ENCODE peak calls at places on chromosomes 2 and 18, in four cellular contexts. One of them, this sample, is unnamed. For H3K27me3, the result is how much of the 10 kb centered on the place peaks cover.

GRCh38 chr2:218886461-218886947 is 5.9 kb downstream of the WNT10A start:
- DNase-seq in iPS DF 6.9: no peak
- DNase-seq in mammary epithelial cell: no peak
- DNase-seq in H9: no peak
- DNase-seq in this sample: no peak

GRCh38 chr2:131156452-131157149 is 51.5 kb downstream of the PLEKHB2 start:
- DNase-seq in iPS DF 6.9: no peak
- DNase-seq in mammary epithelial cell: no peak
- DNase-seq in H9: no peak
- DNase-seq in this sample: no peak

GRCh38 chr18:3596324-3597158 is 146.6 kb downstream of the TGIF1 start:
- DNase-seq in iPS DF 6.9: no peak
- DNase-seq in mammary epithelial cell: peak
- DNase-seq in H9: peak
- DNase-seq in this sample: no peak

GRCh38 chr2:241412144-241412543 is 56.1 kb downstream of the FARP2 start:
- DNase-seq in iPS DF 6.9: no peak
- DNase-seq in mammary epithelial cell: no peak
- DNase-seq in H9: no peak
- DNase-seq in this sample: no peak

GRCh38 chr18:3584897-3585460 is 135.0 kb downstream of the TGIF1 start:
- DNase-seq in iPS DF 6.9: no peak
- DNase-seq in mammary epithelial cell: peak
- DNase-seq in H9: peak
- DNase-seq in this sample: no peak

GRCh38 chr18:24695168-24695567 is 234.7 kb downstream of the HRH4 start:
- DNase-seq in iPS DF 6.9: no peak
- DNase-seq in mammary epithelial cell: no peak
- DNase-seq in H9: no peak
- DNase-seq in this sample: no peak

GRCh38 chr2:64404743-64405142 is 49.2 kb upstream of the LGALSL start:
- DNase-seq in iPS DF 6.9: peak
- DNase-seq in mammary epithelial cell: no peak
- DNase-seq in H9: peak
- DNase-seq in this sample: no peak

GRCh38 chr2:103132536-103133217 is 370.8 kb downstream of the TMEM182 start:
- DNase-seq in iPS DF 6.9: no peak
- DNase-seq in mammary epithelial cell: no peak
- DNase-seq in H9: no peak
- DNase-seq in this sample: no peak

GRCh38 chr18:3207565-3207964 is 12.2 kb downstream of the MYOM1 start:
- DNase-seq in iPS DF 6.9: no peak
- DNase-seq in mammary epithelial cell: peak
- DNase-seq in H9: no peak
- DNase-seq in this sample: peak

GRCh38 chr18:1438458-1438910 is 533.8 kb downstream of the ADCYAP1 start:
- DNase-seq in iPS DF 6.9: no peak
- DNase-seq in mammary epithelial cell: no peak
- DNase-seq in H9: no peak
- DNase-seq in this sample: no peak

GRCh38 chr2:17628349-17629261 is 88.1 kb downstream of the VSNL1 start:
- DNase-seq in iPS DF 6.9: no peak
- DNase-seq in mammary epithelial cell: peak
- DNase-seq in H9: no peak
- DNase-seq in this sample: no peak

GRCh38 chr2:18791172-18791797 is 201.9 kb upstream of the NT5C1B start:
- DNase-seq in iPS DF 6.9: no peak
- DNase-seq in mammary epithelial cell: no peak
- DNase-seq in H9: no peak
- DNase-seq in this sample: no peak

GRCh38 chr2:129877795-129878775 is 101.4 kb upstream of the RAB6C start:
- DNase-seq in iPS DF 6.9: no peak
- DNase-seq in mammary epithelial cell: no peak
- DNase-seq in H9: peak
- DNase-seq in this sample: no peak

GRCh38 chr2:23386422-23387220 is 1.6 kb downstream of the KLHL29 start:
- DNase-seq in iPS DF 6.9: no peak
- DNase-seq in mammary epithelial cell: peak
- DNase-seq in H9: no peak
- DNase-seq in this sample: no peak

GRCh38 chr2:6893876-6894482 is 16.4 kb downstream of the RSAD2 start:
- DNase-seq in iPS DF 6.9: no peak
- DNase-seq in mammary epithelial cell: no peak
- DNase-seq in H9: no peak
- DNase-seq in this sample: no peak

GRCh38 chr2:40348665-40349064 is 103.2 kb downstream of the SLC8A1 start:
- DNase-seq in iPS DF 6.9: no peak
- DNase-seq in mammary epithelial cell: peak
- DNase-seq in H9: no peak
- DNase-seq in this sample: peak

GRCh38 chr2:238165288-238165921 is 6.6 kb downstream of the ERFE start:
- DNase-seq in iPS DF 6.9: no peak
- DNase-seq in mammary epithelial cell: no peak
- DNase-seq in H9: no peak
- DNase-seq in this sample: no peak

GRCh38 chr2:225994748-225995405 is 595.4 kb downstream of the NYAP2 start:
- DNase-seq in iPS DF 6.9: no peak
- DNase-seq in mammary epithelial cell: peak
- DNase-seq in H9: no peak
- DNase-seq in this sample: no peak

GRCh38 chr2:26175716-26176615 is 3.1 kb downstream of the GAREM2 start:
- DNase-seq in iPS DF 6.9: no peak
- DNase-seq in mammary epithelial cell: no peak
- DNase-seq in H9: no peak
- DNase-seq in this sample: no peak
- H3K27me3 ChIP-seq in iPS DF 6.9: under half
- H3K27me3 ChIP-seq in mammary epithelial cell: under half
- H3K27me3 ChIP-seq in H9: under half
- H3K27me3 ChIP-seq in this sample: under half

GRCh38 chr2:201840726-201841125 is 34.4 kb downstream of the CDK15 start:
- DNase-seq in iPS DF 6.9: no peak
- DNase-seq in mammary epithelial cell: no peak
- DNase-seq in H9: no peak
- DNase-seq in this sample: no peak

GRCh38 chr2:201837824-201838340 is 31.5 kb downstream of the CDK15 start:
- DNase-seq in iPS DF 6.9: no peak
- DNase-seq in mammary epithelial cell: no peak
- DNase-seq in H9: no peak
- DNase-seq in this sample: no peak

GRCh38 chr2:201837391-201837790 is 31.1 kb downstream of the CDK15 start:
- DNase-seq in iPS DF 6.9: no peak
- DNase-seq in mammary epithelial cell: no peak
- DNase-seq in H9: no peak
- DNase-seq in this sample: no peak

GRCh38 chr2:201842131-201842530 is 35.8 kb downstream of the CDK15 start:
- DNase-seq in iPS DF 6.9: no peak
- DNase-seq in mammary epithelial cell: no peak
- DNase-seq in H9: no peak
- DNase-seq in this sample: no peak

GRCh38 chr2:201839727-201840126 is 33.4 kb downstream of the CDK15 start:
- DNase-seq in iPS DF 6.9: no peak
- DNase-seq in mammary epithelial cell: no peak
- DNase-seq in H9: no peak
- DNase-seq in this sample: no peak
- H3K27me3 ChIP-seq in iPS DF 6.9: under half
- H3K27me3 ChIP-seq in mammary epithelial cell: under half
- H3K27me3 ChIP-seq in H9: under half
- H3K27me3 ChIP-seq in this sample: under half

GRCh38 chr2:202038471-202039277 is 5.0 kb downstream of the FZD7 start:
- DNase-seq in iPS DF 6.9: no peak
- DNase-seq in mammary epithelial cell: peak
- DNase-seq in H9: peak
- DNase-seq in this sample: no peak
- H3K27me3 ChIP-seq in iPS DF 6.9: under half
- H3K27me3 ChIP-seq in mammary epithelial cell: under half
- H3K27me3 ChIP-seq in H9: under half
- H3K27me3 ChIP-seq in this sample: under half

DNA sequence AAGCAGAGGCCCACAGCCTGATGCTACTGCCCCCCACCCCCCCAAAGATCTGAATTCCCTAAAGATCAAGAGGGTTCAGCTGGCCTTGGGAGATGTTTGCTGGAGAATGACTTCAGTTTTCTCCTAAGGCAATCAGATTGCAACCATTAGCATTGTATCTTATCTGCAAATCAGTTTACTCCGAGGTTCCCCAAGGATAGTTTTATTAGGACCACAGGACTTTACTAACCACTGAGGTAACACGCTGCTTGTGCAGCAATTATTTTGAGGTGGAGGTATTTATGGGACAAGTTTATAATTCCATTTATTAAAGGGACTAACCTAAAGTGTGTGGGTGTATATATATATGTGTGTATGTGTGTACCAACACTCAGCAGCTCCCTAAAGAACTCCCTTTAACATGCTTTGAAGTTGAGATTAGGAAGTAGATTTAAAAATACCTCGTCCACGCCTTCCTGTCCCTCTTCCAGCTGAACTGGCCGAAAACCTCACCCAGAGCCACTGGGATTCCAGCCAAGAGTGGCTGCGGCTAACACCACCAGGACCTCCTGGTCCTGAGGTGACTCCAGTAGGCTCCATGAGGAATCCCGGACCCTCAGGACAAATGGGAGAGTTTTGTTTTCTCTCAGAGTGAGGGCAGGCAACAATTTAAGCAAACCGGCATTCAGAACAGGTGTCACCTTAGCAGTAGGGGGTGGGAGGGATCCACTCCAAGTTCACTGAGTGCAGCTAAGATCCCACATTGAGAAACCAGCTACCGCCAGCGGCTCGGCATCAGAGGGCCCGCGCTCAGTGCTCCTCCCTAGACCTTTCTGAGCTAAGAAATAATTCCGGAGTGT is 3.0 kb upstream of the DLX1 start:
- DNase-seq in iPS DF 6.9: no peak
- DNase-seq in mammary epithelial cell: no peak
- DNase-seq in H9: no peak
- DNase-seq in this sample: no peak
- H3K27me3 ChIP-seq in iPS DF 6.9: half or more
- H3K27me3 ChIP-seq in mammary epithelial cell: under half
- H3K27me3 ChIP-seq in H9: half or more
- H3K27me3 ChIP-seq in this sample: under half